ENCODE peak calls at places on chromosome 16, in four cellular contexts. D is K562, W is H1, I is GM12878. J is an unnamed sample.

GRCh38 chr16:49015189-49015540 is 266.5 kb downstream of the CBLN1 start:
- DNase-seq in I (no peak), W (no peak), D (no peak), J (no peak)

GRCh38 chr16:4733211-4733742 is 794 bp downstream of the ANKS3 start:
- DNase-seq in D (no peak), I (no peak), W (no peak), J (no peak)

GRCh38 chr16:67814567-67814966 is 7.9 kb downstream of the TSNAXIP1 start:
- DNase-seq in D (no peak), W (no peak), I (no peak), J (no peak)

GRCh38 chr16:73302942-73303341 is 255.0 kb upstream of the ZFHX3 start:
- DNase-seq in I (no peak), D (no peak), W (no peak), J (no peak)

GRCh38 chr16:59385953-59386352 is 651.8 kb upstream of the GOT2 start:
- DNase-seq in D (no peak), I (no peak), W (no peak), J (no peak)

GRCh38 chr16:19771040-19771439 is 53.0 kb downstream of the IQCK start:
- DNase-seq in I (no peak), W (no peak), D (no peak), J (no peak)

GRCh38 chr16:15879255-15879804 is 9.1 kb downstream of the CEP20 start:
- DNase-seq in D (peak), W (no peak), I (no peak), J (peak)

GRCh38 chr16:24890746-24891145 is 45.0 kb downstream of the SLC5A11 start:
- DNase-seq in D (no peak), I (no peak), W (no peak), J (no peak)

GRCh38 chr16:15888072-15888976 is at the start of gene CEP20:
- DNase-seq in I (peak), W (peak), D (peak), J (peak)

GRCh38 chr16:56708418-56708817 is 21.5 kb upstream of the NUP93 start:
- DNase-seq in I (no peak), W (no peak), D (no peak), J (no peak)

GRCh38 chr16:9821970-9822369 is 360.3 kb downstream of the GRIN2A start:
- DNase-seq in D (no peak), W (no peak), I (no peak), J (no peak)

GRCh38 chr16:86229866-86230656 is 280.3 kb upstream of the FOXF1 start:
- DNase-seq in I (no peak), W (no peak), D (no peak), J (no peak)
- TF ChIP-seq CBX5 in I (no peak), W (no peak), D (no peak), J (no peak)

GRCh38 chr16:88781140-88782077 is 3.6 kb downstream of the PIEZO1 start:
- DNase-seq in I (no peak), D (no peak), W (no peak), J (no peak)
- TF ChIP-seq CBX5 in I (no peak), D (no peak), W (no peak), J (no peak)

DNA sequence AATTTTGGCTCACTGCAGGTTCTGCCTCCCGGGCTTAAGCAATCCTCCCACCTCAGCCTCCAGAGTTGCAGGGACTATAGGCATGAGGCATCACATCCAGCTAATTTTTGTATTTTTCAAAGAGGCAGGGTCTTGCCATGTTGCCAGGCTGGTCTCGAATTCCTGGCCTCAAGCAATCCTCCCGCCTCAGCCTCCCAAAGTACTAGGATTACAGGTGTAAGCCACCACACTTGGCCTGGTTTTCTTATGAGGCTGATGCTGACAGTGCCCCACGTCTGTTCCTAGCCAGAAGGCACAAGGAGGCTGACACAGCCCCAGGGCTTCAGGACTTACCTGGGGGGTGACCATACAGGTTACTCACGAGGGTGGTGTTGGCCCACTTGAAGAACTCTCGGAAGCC is 33.9 kb upstream of the GCSH start:
- DNase-seq in D (no peak), I (no peak), W (no peak), J (no peak)
- TF ChIP-seq CBX5 in D (no peak), I (no peak), W (no peak), J (no peak)

DNA sequence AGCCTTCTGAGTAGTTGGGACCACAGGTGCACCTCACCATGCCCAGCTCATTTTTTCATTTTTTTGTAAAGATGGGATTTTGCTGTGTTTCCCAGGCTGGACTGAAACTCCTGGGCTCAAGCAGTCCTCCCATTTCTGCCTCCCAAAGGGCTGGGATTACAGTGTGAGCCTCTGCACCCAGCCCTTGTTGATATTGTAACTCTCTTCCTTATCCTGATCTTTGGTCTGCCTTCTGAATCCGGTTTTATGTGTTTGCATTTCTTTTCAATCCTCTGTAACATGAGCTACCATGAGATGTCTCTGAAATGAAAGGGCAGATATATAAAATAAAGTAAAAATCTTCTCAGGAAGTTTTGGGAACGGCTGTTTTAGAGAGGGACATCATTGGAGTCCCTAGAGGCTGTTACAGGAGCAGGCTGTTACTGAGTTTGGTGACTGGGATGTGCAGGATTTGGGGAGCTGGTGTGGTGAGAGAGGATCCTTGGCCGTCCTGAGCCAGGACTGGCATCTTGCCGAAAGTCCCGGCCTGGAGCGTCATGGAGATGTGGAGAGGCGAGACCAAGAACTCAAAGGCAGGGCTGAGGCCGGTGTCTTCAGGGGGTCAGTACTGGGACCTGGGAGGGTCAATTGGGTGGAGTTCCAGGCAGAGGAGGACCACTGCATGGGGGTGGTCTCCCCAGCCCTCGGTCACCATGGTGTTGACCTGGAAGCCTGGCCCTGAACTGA is 39.4 kb downstream of the ATP2C2 start:
- DNase-seq in D (no peak), W (no peak), I (no peak), J (no peak)
- TF ChIP-seq CBX5 in D (no peak), W (no peak), I (no peak), J (no peak)

GRCh38 chr16:22300427-22301071 is 3.3 kb downstream of the POLR3E start:
- DNase-seq in D (peak), I (no peak), W (no peak), J (peak)

GRCh38 chr16:22302776-22303363 is 5.7 kb downstream of the POLR3E start:
- DNase-seq in D (no peak), I (no peak), W (no peak), J (no peak)

GRCh38 chr16:22306788-22307187 is 9.6 kb downstream of the POLR3E start:
- DNase-seq in I (no peak), W (no peak), D (no peak), J (no peak)

GRCh38 chr16:22307838-22308237 is 10.6 kb downstream of the POLR3E start:
- DNase-seq in I (no peak), W (no peak), D (no peak), J (no peak)

GRCh38 chr16:22304411-22304810 is 7.2 kb downstream of the POLR3E start:
- DNase-seq in D (peak), W (no peak), I (no peak), J (no peak)
- TF ChIP-seq CBX5 in D (no peak), W (no peak), I (no peak), J (no peak)